ENCODE peak calls at places on chromosomes 3 and 15, in eight cellular contexts. X is heart right ventricle; V is CD8-positive, alpha-beta memory T cell; N is lung; A is CD8-positive, alpha-beta T cell; E is mucosa of descending colon; U is heart left ventricle; I is H7. Z is an unnamed sample.

GRCh38 chr3:74613566-74613965 is 893 bp downstream of the CNTN3 start:
- DNase-seq in N (no peak), V (no peak), E (peak), U (no peak), A (no peak), X (no peak), I (peak), Z (peak)

GRCh38 chr15:39501366-39501765 is 79.5 kb upstream of the THBS1 start:
- DNase-seq in U (no peak), X (no peak), E (no peak), A (no peak), I (no peak), V (no peak), N (no peak), Z (no peak)

GRCh38 chr3:117995795-117996194 is 1038.9 kb downstream of the IGSF11 start:
- DNase-seq in V (no peak), I (no peak), U (no peak), N (no peak), A (no peak), E (no peak), X (no peak), Z (no peak)

GRCh38 chr3:46206284-46206683 is 1.8 kb downstream of the CCR1 start:
- DNase-seq in N (no peak), V (no peak), A (no peak), E (no peak), U (no peak), X (no peak), I (no peak), Z (no peak)

GRCh38 chr3:136343873-136344281 is 93.7 kb downstream of the PCCB start:
- DNase-seq in E (peak), U (peak), X (peak), V (no peak), N (peak), A (no peak), I (no peak), Z (peak)

GRCh38 chr3:54138937-54139547 is 16.7 kb downstream of the CACNA2D3 start:
- DNase-seq in X (no peak), E (no peak), I (no peak), N (no peak), V (no peak), A (no peak), U (no peak), Z (no peak)

GRCh38 chr3:126130981-126131750 is 47.2 kb upstream of the SLC41A3 start:
- DNase-seq in E (no peak), N (no peak), I (peak), U (peak), A (peak), V (peak), X (peak), Z (no peak)

GRCh38 chr3:194271459-194272035 is 79.6 kb downstream of the CPN2 start:
- DNase-seq in U (peak), V (peak), E (no peak), X (no peak), I (no peak), A (no peak), N (no peak), Z (no peak)

GRCh38 chr15:96369825-96370621 is 39.5 kb downstream of the NR2F2 start:
- DNase-seq in X (no peak), N (no peak), I (peak), E (no peak), U (no peak), A (no peak), V (no peak), Z (no peak)

GRCh38 chr3:72748659-72749058 is 99.6 kb downstream of the SHQ1 start:
- DNase-seq in X (no peak), N (no peak), A (no peak), U (no peak), I (no peak), E (no peak), V (no peak), Z (no peak)

GRCh38 chr15:25512957-25513356 is 74.1 kb upstream of the UBE3A start:
- DNase-seq in I (no peak), X (no peak), A (no peak), V (no peak), E (no peak), U (no peak), N (no peak), Z (no peak)

GRCh38 chr15:68312701-68313204 is 35.2 kb downstream of the FEM1B start:
- DNase-seq in A (peak), U (peak), N (no peak), I (peak), X (no peak), V (no peak), E (no peak), Z (no peak)

GRCh38 chr15:99440029-99440428 is 125.8 kb upstream of the MEF2A start:
- DNase-seq in N (no peak), A (peak), U (no peak), X (no peak), V (no peak), I (no peak), E (peak), Z (no peak)

GRCh38 chr3:187742351-187743171 is 2.7 kb downstream of the BCL6 start:
- DNase-seq in I (peak), V (no peak), E (peak), U (peak), N (no peak), A (no peak), X (peak), Z (peak)

GRCh38 chr15:72203507-72203837 is 5.9 kb upstream of the GRAMD2A start:
- DNase-seq in A (no peak), I (no peak), U (peak), V (no peak), E (no peak), N (no peak), X (peak), Z (peak)

GRCh38 chr3:100042144-100042543 is 72.2 kb downstream of the FILIP1L start:
- DNase-seq in A (no peak), U (no peak), N (no peak), I (no peak), E (peak), X (no peak), V (no peak), Z (no peak)

GRCh38 chr3:150094150-150094932 is 123.6 kb upstream of the PFN2 start:
- DNase-seq in A (no peak), U (no peak), I (no peak), E (no peak), X (no peak), V (no peak), N (no peak), Z (no peak)

GRCh38 chr15:39682366-39682765 is 100.3 kb downstream of the FSIP1 start:
- DNase-seq in A (no peak), X (no peak), I (no peak), U (no peak), N (no peak), V (no peak), E (no peak), Z (no peak)

GRCh38 chr3:145191543-145191942 is 969.4 kb downstream of the PLOD2 start:
- DNase-seq in I (no peak), A (no peak), N (no peak), V (no peak), E (no peak), U (no peak), X (no peak), Z (no peak)

GRCh38 chr3:99901200-99901926 is 83.7 kb downstream of the CMSS1 start:
- DNase-seq in X (no peak), V (no peak), U (no peak), A (no peak), E (no peak), N (no peak), I (no peak), Z (no peak)

GRCh38 chr3:107833046-107833445 is 257.8 kb downstream of the CD47 start:
- DNase-seq in I (peak), X (no peak), U (no peak), V (no peak), E (no peak), A (no peak), N (no peak), Z (no peak)

GRCh38 chr3:111073186-111073585 is 1.6 kb downstream of the NECTIN3 start:
- DNase-seq in X (no peak), I (no peak), V (no peak), E (no peak), A (no peak), N (no peak), U (no peak), Z (no peak)

GRCh38 chr3:152331018-152331541 is 62.4 kb downstream of the MBNL1 start:
- DNase-seq in N (no peak), E (no peak), U (peak), A (no peak), X (peak), I (no peak), V (no peak), Z (no peak)

GRCh38 chr3:39148116-39149058 is 5.0 kb downstream of the CSRNP1 start:
- DNase-seq in N (no peak), X (no peak), I (no peak), A (peak), E (peak), V (peak), U (no peak), Z (no peak)
- H3K4me3 ChIP-seq in N (no peak), X (no peak), I (no peak), A (peak), E (no peak), V (peak), U (peak), Z (peak)

GRCh38 chr15:31392761-31393401 is 66.2 kb downstream of the KLF13 start:
- DNase-seq in N (no peak), X (no peak), A (peak), U (no peak), I (peak), V (no peak), E (peak), Z (peak)
- H3K4me3 ChIP-seq in N (peak), X (peak), A (peak), U (peak), I (peak), V (peak), E (peak), Z (peak)

GRCh38 chr3:123244128-123244527 is 42.4 kb downstream of the SEC22A start:
- DNase-seq in U (no peak), A (peak), N (peak), X (no peak), E (no peak), I (no peak), V (no peak), Z (peak)
- H3K4me3 ChIP-seq in U (no peak), A (no peak), N (no peak), X (no peak), E (no peak), I (no peak), V (no peak), Z (no peak)

GRCh38 chr3:112685435-112685834 is 44.5 kb upstream of the CCDC80 start:
- DNase-seq in I (no peak), A (no peak), E (no peak), X (no peak), N (no peak), V (no peak), U (no peak), Z (no peak)

GRCh38 chr3:112686360-112686759 is 45.4 kb upstream of the CCDC80 start:
- DNase-seq in E (no peak), X (no peak), V (no peak), A (no peak), I (no peak), N (no peak), U (no peak), Z (no peak)

GRCh38 chr3:112687621-112688020 is 46.7 kb upstream of the CCDC80 start:
- DNase-seq in N (no peak), U (no peak), V (no peak), X (no peak), E (no peak), I (no peak), A (no peak), Z (no peak)

GRCh38 chr3:112687214-112687613 is 46.3 kb upstream of the CCDC80 start:
- DNase-seq in U (no peak), X (no peak), E (no peak), V (no peak), N (no peak), I (no peak), A (no peak), Z (no peak)

DNA sequence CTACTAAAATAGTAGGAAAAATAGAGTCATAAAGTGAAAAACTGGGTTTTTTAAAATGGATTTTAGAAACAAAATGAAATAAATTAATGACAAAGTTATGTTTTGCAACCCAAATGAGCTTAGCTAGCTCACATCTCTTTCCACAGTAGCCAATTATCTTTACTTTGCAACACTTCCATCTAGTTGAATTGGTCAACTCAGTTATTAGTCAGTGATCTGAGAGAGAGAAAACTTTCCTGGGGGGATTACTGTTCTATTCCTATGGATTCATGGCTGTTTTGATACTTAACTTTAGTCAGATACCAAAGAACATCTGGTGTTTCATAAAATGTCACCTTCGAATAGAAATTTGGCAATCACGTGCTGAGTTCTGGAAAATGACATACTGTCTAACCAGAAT is 45.0 kb upstream of the CCDC80 start:
- DNase-seq in I (no peak), V (no peak), N (no peak), A (no peak), U (no peak), E (no peak), X (no peak), Z (no peak)
- H3K4me3 ChIP-seq in I (no peak), V (no peak), N (no peak), A (no peak), U (no peak), E (no peak), X (no peak), Z (no peak)

GRCh38 chr3:48426944-48427629 is 2.8 kb downstream of the PLXNB1 start:
- DNase-seq in A (no peak), U (no peak), I (peak), N (no peak), V (no peak), E (no peak), X (no peak), Z (peak)

GRCh38 chr3:48428088-48428862 is 1.6 kb downstream of the PLXNB1 start:
- DNase-seq in E (peak), I (peak), N (no peak), A (no peak), X (no peak), V (no peak), U (no peak), Z (peak)

GRCh38 chr3:48428863-48429415 is 947 bp downstream of the PLXNB1 start:
- DNase-seq in U (peak), X (peak), V (no peak), N (no peak), I (peak), A (no peak), E (peak), Z (peak)

GRCh38 chr3:48426401-48426909 is 3.4 kb downstream of the PLXNB1 start:
- DNase-seq in I (peak), N (no peak), A (no peak), E (no peak), V (no peak), U (peak), X (peak), Z (no peak)

DNA sequence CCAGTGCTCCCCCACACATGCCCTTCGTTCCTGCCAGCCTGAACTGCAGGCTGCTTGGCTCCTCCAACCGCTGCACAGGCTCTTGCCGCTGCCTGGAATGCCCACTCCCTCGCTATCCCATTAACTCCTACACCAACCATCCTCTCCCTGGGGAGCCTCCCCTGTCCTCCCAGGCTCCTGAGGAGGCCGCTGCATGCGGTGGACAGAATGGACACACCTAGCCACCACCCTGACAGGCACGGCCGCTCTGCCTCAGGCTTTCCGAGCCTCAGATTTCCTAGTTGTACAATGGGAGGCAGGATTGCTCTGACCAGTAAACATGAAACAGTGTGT is 2.3 kb downstream of the PLXNB1 start:
- DNase-seq in I (peak), E (peak), N (no peak), V (no peak), X (peak), A (no peak), U (no peak), Z (peak)
- H3K4me3 ChIP-seq in I (no peak), E (no peak), N (no peak), V (no peak), X (peak), A (no peak), U (peak), Z (no peak)

GRCh38 chr3:141390747-141391146 is 22.4 kb downstream of the ZBTB38 start:
- DNase-seq in A (no peak), U (no peak), V (no peak), N (no peak), X (no peak), I (no peak), E (no peak), Z (no peak)

GRCh38 chr3:141386611-141387110 is 18.4 kb downstream of the ZBTB38 start:
- DNase-seq in I (no peak), N (no peak), V (no peak), U (no peak), E (no peak), X (no peak), A (no peak), Z (no peak)

GRCh38 chr3:141387446-141388030 is 19.2 kb downstream of the ZBTB38 start:
- DNase-seq in U (no peak), X (no peak), V (no peak), N (no peak), E (no peak), I (no peak), A (no peak), Z (no peak)

GRCh38 chr3:141389703-141390102 is 21.4 kb downstream of the ZBTB38 start:
- DNase-seq in I (no peak), V (no peak), X (no peak), N (no peak), E (no peak), U (no peak), A (no peak), Z (no peak)

GRCh38 chr3:141388823-141389617 is 20.7 kb downstream of the ZBTB38 start:
- DNase-seq in X (no peak), A (no peak), I (no peak), E (no peak), U (no peak), N (no peak), V (no peak), Z (no peak)
- H3K4me3 ChIP-seq in X (no peak), A (no peak), I (no peak), E (no peak), U (no peak), N (no peak), V (peak), Z (no peak)

GRCh38 chr3:43290961-43291360 is 4.6 kb downstream of the SNRK start:
- DNase-seq in E (no peak), N (no peak), V (no peak), I (no peak), U (no peak), X (no peak), A (no peak), Z (no peak)
- H3K4me3 ChIP-seq in E (no peak), N (peak), V (peak), I (no peak), U (peak), X (peak), A (peak), Z (no peak)

DNA sequence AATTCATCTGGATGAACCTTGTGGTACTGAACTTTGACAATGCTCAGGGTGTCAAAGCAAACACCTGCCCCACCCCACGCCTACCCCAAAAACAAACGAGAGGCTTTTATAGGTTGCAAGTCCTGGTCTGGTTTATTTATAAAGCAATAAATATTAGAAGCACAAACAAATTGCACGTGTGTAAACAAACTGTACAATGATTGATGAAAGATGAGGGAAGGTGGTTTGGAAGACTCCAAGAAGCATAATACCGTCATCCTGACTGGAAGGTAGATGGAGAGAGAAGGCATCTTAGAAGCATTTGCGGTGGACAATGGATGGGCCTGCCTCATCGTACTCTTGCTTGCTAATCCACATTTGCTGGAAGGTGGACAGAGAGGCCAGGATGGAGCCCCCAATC is 5.2 kb downstream of the ACTC1 start:
- DNase-seq in N (no peak), U (no peak), A (no peak), X (no peak), V (no peak), E (no peak), I (no peak), Z (no peak)
- H3K4me3 ChIP-seq in N (no peak), U (no peak), A (no peak), X (no peak), V (no peak), E (no peak), I (no peak), Z (no peak)

GRCh38 chr15:83656192-83656591 is 2.3 kb downstream of the ADAMTSL3 start:
- DNase-seq in V (no peak), A (no peak), E (no peak), N (no peak), U (no peak), I (no peak), X (no peak), Z (no peak)

GRCh38 chr15:83653639-83654378 is at the start of gene ADAMTSL3:
- DNase-seq in N (peak), A (no peak), X (peak), E (peak), I (peak), U (peak), V (no peak), Z (peak)

GRCh38 chr15:83655237-83655616 is 1.3 kb downstream of the ADAMTSL3 start:
- DNase-seq in U (no peak), V (no peak), E (no peak), A (no peak), I (no peak), X (no peak), N (no peak), Z (no peak)

GRCh38 chr15:83653288-83653638 is 660 bp upstream of the ADAMTSL3 start:
- DNase-seq in X (no peak), A (no peak), N (no peak), V (no peak), U (no peak), E (no peak), I (no peak), Z (no peak)

DNA sequence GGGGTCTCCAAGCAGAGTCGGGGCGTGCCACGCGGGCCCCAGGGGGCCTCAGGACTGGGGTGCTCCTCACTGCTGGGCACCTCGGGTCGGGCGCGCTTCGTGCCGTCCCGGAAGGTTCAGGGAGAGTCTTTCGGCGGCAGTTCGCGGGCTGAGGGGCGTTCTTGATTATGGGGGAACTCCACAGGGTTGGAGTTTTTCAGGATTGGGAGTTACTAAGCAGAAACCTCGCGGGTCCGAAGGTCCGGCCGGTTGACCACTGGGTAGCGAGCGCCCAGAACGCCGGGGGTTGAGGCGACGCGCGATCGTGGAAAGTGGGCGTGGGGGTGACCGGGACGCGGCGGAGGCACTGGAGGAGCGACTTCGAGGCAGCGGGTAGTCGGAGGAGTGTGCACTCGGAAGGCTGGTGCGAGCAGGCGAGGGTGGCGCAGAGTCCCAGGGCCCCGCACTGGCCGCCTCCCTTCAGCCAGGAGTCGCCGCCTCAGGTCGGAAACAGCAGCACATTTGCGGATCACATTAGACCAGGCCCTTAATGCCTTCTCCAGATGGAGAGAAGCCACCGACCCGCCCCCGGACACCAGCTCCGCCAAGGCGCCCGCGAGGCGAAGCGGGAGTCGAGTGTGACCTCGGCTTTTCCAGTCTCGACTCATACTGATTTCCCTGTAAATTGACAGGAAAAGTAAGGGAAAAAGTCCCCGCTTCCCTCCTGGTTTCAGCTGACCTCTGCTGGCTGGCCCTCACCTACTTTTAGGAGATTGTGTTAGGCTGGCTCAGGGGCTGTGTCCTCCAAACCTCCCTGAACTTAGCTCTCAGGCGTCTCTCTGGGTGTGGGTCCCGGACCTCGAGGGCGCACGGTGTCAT is 685 bp downstream of the ADAMTSL3 start:
- DNase-seq in E (no peak), I (peak), V (no peak), N (no peak), U (peak), X (peak), A (no peak), Z (peak)
- H3K4me3 ChIP-seq in E (no peak), I (peak), V (no peak), N (peak), U (peak), X (peak), A (no peak), Z (no peak)

Z was measured in thyroid gland.